ENCODE peak calls at places on chromosome 6, in seven cellular contexts. One of them, this sample, is unnamed. For H3K4me1 and H3K27me3, the result is how much of the 10 kb centered on the place peaks cover.

GRCh38 chr6:13383280-13384163 is 55.2 kb upstream of the TBC1D7 start:
- DNase-seq in aorta: no peak
- DNase-seq in CD8-positive, alpha-beta T cell: no peak
- DNase-seq in adrenal gland: no peak
- DNase-seq in GM23338: no peak
- DNase-seq in prostate gland: peak
- DNase-seq in testis: no peak
- DNase-seq in this sample: no peak

GRCh38 chr6:168177492-168177891 is 98.5 kb upstream of the FRMD1 start:
- DNase-seq in aorta: no peak
- DNase-seq in CD8-positive, alpha-beta T cell: no peak
- DNase-seq in adrenal gland: no peak
- DNase-seq in GM23338: no peak
- DNase-seq in prostate gland: no peak
- DNase-seq in testis: no peak
- DNase-seq in this sample: no peak

GRCh38 chr6:26521485-26522391 is 16.4 kb upstream of the HMGN4 start:
- DNase-seq in aorta: peak
- DNase-seq in CD8-positive, alpha-beta T cell: peak
- DNase-seq in adrenal gland: peak
- DNase-seq in GM23338: peak
- DNase-seq in prostate gland: peak
- DNase-seq in testis: peak
- DNase-seq in this sample: peak

GRCh38 chr6:139037490-139037889 is 8.9 kb downstream of the ABRACL start:
- DNase-seq in aorta: no peak
- DNase-seq in CD8-positive, alpha-beta T cell: no peak
- DNase-seq in adrenal gland: no peak
- DNase-seq in GM23338: no peak
- DNase-seq in prostate gland: no peak
- DNase-seq in testis: no peak
- DNase-seq in this sample: no peak

GRCh38 chr6:24899647-24900325 is 36.0 kb downstream of the RIPOR2 start:
- DNase-seq in aorta: no peak
- DNase-seq in CD8-positive, alpha-beta T cell: no peak
- DNase-seq in adrenal gland: no peak
- DNase-seq in GM23338: no peak
- DNase-seq in prostate gland: no peak
- DNase-seq in testis: no peak
- DNase-seq in this sample: no peak

GRCh38 chr6:132167966-132168365 is 216.8 kb upstream of the CCN2 start:
- DNase-seq in aorta: no peak
- DNase-seq in CD8-positive, alpha-beta T cell: no peak
- DNase-seq in adrenal gland: no peak
- DNase-seq in GM23338: no peak
- DNase-seq in prostate gland: no peak
- DNase-seq in testis: no peak
- DNase-seq in this sample: no peak

GRCh38 chr6:148999921-149000589 is 253.2 kb downstream of the UST start:
- DNase-seq in aorta: peak
- DNase-seq in CD8-positive, alpha-beta T cell: no peak
- DNase-seq in adrenal gland: peak
- DNase-seq in GM23338: no peak
- DNase-seq in prostate gland: no peak
- DNase-seq in testis: peak
- DNase-seq in this sample: peak

GRCh38 chr6:31070711-31071197 is 41.6 kb downstream of the C6orf15 start:
- DNase-seq in aorta: no peak
- DNase-seq in CD8-positive, alpha-beta T cell: no peak
- DNase-seq in adrenal gland: no peak
- DNase-seq in GM23338: peak
- DNase-seq in prostate gland: peak
- DNase-seq in testis: peak
- DNase-seq in this sample: no peak

GRCh38 chr6:22026160-22026678 is 270.6 kb downstream of the PRL start:
- DNase-seq in aorta: no peak
- DNase-seq in CD8-positive, alpha-beta T cell: no peak
- DNase-seq in adrenal gland: no peak
- DNase-seq in GM23338: no peak
- DNase-seq in prostate gland: no peak
- DNase-seq in testis: no peak
- DNase-seq in this sample: no peak

GRCh38 chr6:23851551-23851950 is 274.5 kb upstream of the NRSN1 start:
- DNase-seq in aorta: no peak
- DNase-seq in CD8-positive, alpha-beta T cell: no peak
- DNase-seq in adrenal gland: no peak
- DNase-seq in GM23338: no peak
- DNase-seq in prostate gland: no peak
- DNase-seq in testis: no peak
- DNase-seq in this sample: no peak

GRCh38 chr6:136031982-136032381 is 180.5 kb downstream of the PDE7B start:
- DNase-seq in aorta: no peak
- DNase-seq in CD8-positive, alpha-beta T cell: no peak
- DNase-seq in adrenal gland: no peak
- DNase-seq in GM23338: no peak
- DNase-seq in prostate gland: no peak
- DNase-seq in testis: peak
- DNase-seq in this sample: no peak

GRCh38 chr6:48664850-48665249 is 553.9 kb upstream of the PTCHD4 start:
- DNase-seq in aorta: no peak
- DNase-seq in CD8-positive, alpha-beta T cell: no peak
- DNase-seq in adrenal gland: no peak
- DNase-seq in GM23338: no peak
- DNase-seq in prostate gland: no peak
- DNase-seq in testis: no peak
- DNase-seq in this sample: no peak

GRCh38 chr6:158856261-158856660 is 37.1 kb upstream of the EZR start:
- DNase-seq in aorta: no peak
- DNase-seq in CD8-positive, alpha-beta T cell: no peak
- DNase-seq in adrenal gland: no peak
- DNase-seq in GM23338: no peak
- DNase-seq in prostate gland: no peak
- DNase-seq in testis: no peak
- DNase-seq in this sample: no peak
- H3K4me1 ChIP-seq in aorta: under half
- H3K4me1 ChIP-seq in CD8-positive, alpha-beta T cell: under half
- H3K4me1 ChIP-seq in adrenal gland: under half
- H3K4me1 ChIP-seq in GM23338: under half
- H3K4me1 ChIP-seq in prostate gland: under half
- H3K4me1 ChIP-seq in testis: under half
- H3K4me1 ChIP-seq in this sample: under half

GRCh38 chr6:29008089-29008488 is 3.0 kb upstream of the ZNF311 start:
- DNase-seq in aorta: no peak
- DNase-seq in CD8-positive, alpha-beta T cell: no peak
- DNase-seq in adrenal gland: no peak
- DNase-seq in GM23338: no peak
- DNase-seq in prostate gland: no peak
- DNase-seq in testis: no peak
- DNase-seq in this sample: no peak

GRCh38 chr6:29009358-29009757 is 4.2 kb upstream of the ZNF311 start:
- DNase-seq in aorta: no peak
- DNase-seq in CD8-positive, alpha-beta T cell: no peak
- DNase-seq in adrenal gland: no peak
- DNase-seq in GM23338: no peak
- DNase-seq in prostate gland: no peak
- DNase-seq in testis: no peak
- DNase-seq in this sample: no peak

GRCh38 chr6:29011276-29011734 is 6.2 kb upstream of the ZNF311 start:
- DNase-seq in aorta: peak
- DNase-seq in CD8-positive, alpha-beta T cell: no peak
- DNase-seq in adrenal gland: no peak
- DNase-seq in GM23338: peak
- DNase-seq in prostate gland: peak
- DNase-seq in testis: peak
- DNase-seq in this sample: peak

DNA sequence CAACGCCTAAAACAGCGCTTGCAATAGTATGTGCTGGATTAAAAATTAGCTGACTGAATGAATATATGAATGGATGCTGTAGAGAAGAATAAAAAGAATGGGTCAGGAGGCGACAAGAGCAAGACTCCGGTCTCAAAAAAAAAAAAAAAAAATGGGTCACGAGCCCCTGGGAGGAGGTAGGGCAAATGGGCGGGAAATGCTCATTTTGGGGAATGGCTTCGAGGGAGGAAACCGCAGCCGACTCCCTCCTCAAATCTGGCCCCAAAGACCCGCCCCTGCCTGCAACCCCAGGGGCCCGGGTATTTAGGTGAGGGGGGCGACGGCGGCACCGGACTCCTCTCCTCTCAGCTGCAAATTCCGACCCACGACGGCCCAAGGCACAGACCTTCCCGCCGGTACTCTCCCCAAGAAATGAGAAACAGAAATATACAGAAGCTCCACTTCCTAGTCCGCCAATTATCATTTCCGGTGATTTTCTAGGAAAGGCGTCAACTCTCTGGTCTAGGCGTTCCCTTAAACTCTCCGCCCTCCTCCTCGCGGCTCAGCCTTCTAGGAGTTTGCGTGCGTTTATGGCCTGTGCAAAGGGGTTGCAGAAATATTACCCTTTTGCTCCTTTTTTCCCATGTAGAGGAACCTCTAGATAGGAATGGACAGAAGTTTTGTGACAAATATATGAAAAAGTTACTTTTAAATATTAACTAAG is at the start of gene ZNF311:
- DNase-seq in aorta: peak
- DNase-seq in CD8-positive, alpha-beta T cell: no peak
- DNase-seq in adrenal gland: peak
- DNase-seq in GM23338: peak
- DNase-seq in prostate gland: peak
- DNase-seq in testis: peak
- DNase-seq in this sample: peak
- H3K4me3 ChIP-seq in aorta: peak
- H3K4me3 ChIP-seq in CD8-positive, alpha-beta T cell: peak
- H3K4me3 ChIP-seq in adrenal gland: no peak
- H3K4me3 ChIP-seq in GM23338: peak
- H3K4me3 ChIP-seq in prostate gland: peak
- H3K4me3 ChIP-seq in testis: peak
- H3K4me3 ChIP-seq in this sample: peak

GRCh38 chr6:39090036-39090435 is 24.9 kb downstream of the SAYSD1 start:
- DNase-seq in aorta: no peak
- DNase-seq in CD8-positive, alpha-beta T cell: no peak
- DNase-seq in adrenal gland: no peak
- DNase-seq in GM23338: no peak
- DNase-seq in prostate gland: no peak
- DNase-seq in testis: no peak
- DNase-seq in this sample: no peak

GRCh38 chr6:39086294-39086693 is 28.7 kb downstream of the SAYSD1 start:
- DNase-seq in aorta: no peak
- DNase-seq in CD8-positive, alpha-beta T cell: no peak
- DNase-seq in adrenal gland: no peak
- DNase-seq in GM23338: no peak
- DNase-seq in prostate gland: no peak
- DNase-seq in testis: no peak
- DNase-seq in this sample: no peak

GRCh38 chr6:39086711-39087110 is 28.3 kb downstream of the SAYSD1 start:
- DNase-seq in aorta: no peak
- DNase-seq in CD8-positive, alpha-beta T cell: no peak
- DNase-seq in adrenal gland: no peak
- DNase-seq in GM23338: no peak
- DNase-seq in prostate gland: no peak
- DNase-seq in testis: no peak
- DNase-seq in this sample: no peak

GRCh38 chr6:39087197-39087596 is 27.8 kb downstream of the SAYSD1 start:
- DNase-seq in aorta: no peak
- DNase-seq in CD8-positive, alpha-beta T cell: no peak
- DNase-seq in adrenal gland: no peak
- DNase-seq in GM23338: no peak
- DNase-seq in prostate gland: no peak
- DNase-seq in testis: no peak
- DNase-seq in this sample: no peak

GRCh38 chr6:39088331-39088730 is 26.7 kb downstream of the SAYSD1 start:
- DNase-seq in aorta: peak
- DNase-seq in CD8-positive, alpha-beta T cell: no peak
- DNase-seq in adrenal gland: no peak
- DNase-seq in GM23338: peak
- DNase-seq in prostate gland: no peak
- DNase-seq in testis: peak
- DNase-seq in this sample: peak
- H3K27me3 ChIP-seq in aorta: under half
- H3K27me3 ChIP-seq in CD8-positive, alpha-beta T cell: under half
- H3K27me3 ChIP-seq in adrenal gland: under half
- H3K27me3 ChIP-seq in GM23338: under half
- H3K27me3 ChIP-seq in prostate gland: under half
- H3K27me3 ChIP-seq in testis: under half
- H3K27me3 ChIP-seq in this sample: under half

GRCh38 chr6:56655996-56656395 is 13.3 kb upstream of the DST start:
- DNase-seq in aorta: no peak
- DNase-seq in CD8-positive, alpha-beta T cell: no peak
- DNase-seq in adrenal gland: no peak
- DNase-seq in GM23338: no peak
- DNase-seq in prostate gland: no peak
- DNase-seq in testis: no peak
- DNase-seq in this sample: no peak
- H3K4me1 ChIP-seq in aorta: under half
- H3K4me1 ChIP-seq in CD8-positive, alpha-beta T cell: under half
- H3K4me1 ChIP-seq in adrenal gland: under half
- H3K4me1 ChIP-seq in GM23338: under half
- H3K4me1 ChIP-seq in prostate gland: under half
- H3K4me1 ChIP-seq in testis: under half
- H3K4me1 ChIP-seq in this sample: under half

GRCh38 chr6:4581468-4582420 is 194.5 kb upstream of the CDYL start:
- DNase-seq in aorta: no peak
- DNase-seq in CD8-positive, alpha-beta T cell: no peak
- DNase-seq in adrenal gland: no peak
- DNase-seq in GM23338: no peak
- DNase-seq in prostate gland: no peak
- DNase-seq in testis: no peak
- DNase-seq in this sample: no peak
- H3K4me3 ChIP-seq in aorta: no peak
- H3K4me3 ChIP-seq in CD8-positive, alpha-beta T cell: no peak
- H3K4me3 ChIP-seq in adrenal gland: no peak
- H3K4me3 ChIP-seq in GM23338: no peak
- H3K4me3 ChIP-seq in prostate gland: no peak
- H3K4me3 ChIP-seq in testis: no peak
- H3K4me3 ChIP-seq in this sample: no peak

This sample was measured in right cardiac atrium.